ENCODE peak calls at places on chromosomes 1 and 21, in five cellular contexts. V, P, M, Y and O are unnamed samples.
A peak's percentile ranks its signal among the peaks of the same experiment; 100 is the strongest.

GRCh38 chr1:170885551-170885950 is 49.8 kb upstream of the MROH9 start:
- DNase-seq in V (no peak), P (no peak), M (no peak), Y (peak; percentile 46), O (no peak)

GRCh38 chr1:176102700-176103244 is 104.3 kb downstream of the COP1 start:
- DNase-seq in V (no peak), P (no peak), M (peak; percentile 64), Y (no peak), O (no peak)

GRCh38 chr1:58885998-58886397 is 102.2 kb upstream of the JUN start:
- DNase-seq in V (no peak), P (no peak), M (no peak), Y (no peak), O (no peak)

GRCh38 chr1:16163882-16164820 is 8.3 kb upstream of the EPHA2 start:
- DNase-seq in V (no peak), P (no peak), M (peak; percentile 100), Y (no peak), O (no peak)

GRCh38 chr1:227883073-227883520 is 64.6 kb downstream of the WNT9A start:
- DNase-seq in V (no peak), P (no peak), M (no peak), Y (no peak), O (peak; percentile 24)

GRCh38 chr1:234168061-234168724 is 205.1 kb upstream of the COA6 start:
- DNase-seq in V (no peak), P (no peak), M (no peak), Y (no peak), O (no peak)

GRCh38 chr21:16775056-16775455 is 737.8 kb upstream of the CXADR start:
- DNase-seq in V (no peak), P (no peak), M (no peak), Y (no peak), O (peak; percentile 27)

GRCh38 chr1:97680894-97681293 is 239.9 kb downstream of the DPYD start:
- DNase-seq in V (no peak), P (no peak), M (peak; percentile 5), Y (no peak), O (no peak)

GRCh38 chr1:26705788-26706237 is 10.0 kb downstream of the ARID1A start:
- DNase-seq in V (no peak), P (no peak), M (peak; percentile 92), Y (peak; percentile 63), O (no peak)

GRCh38 chr1:15039017-15039648 is 114.4 kb upstream of the TMEM51 start:
- DNase-seq in V (no peak), P (no peak), M (no peak), Y (no peak), O (no peak)

GRCh38 chr21:42295845-42296244 is 19.4 kb downstream of the TFF3 start:
- DNase-seq in V (no peak), P (no peak), M (no peak), Y (no peak), O (no peak)

DNA sequence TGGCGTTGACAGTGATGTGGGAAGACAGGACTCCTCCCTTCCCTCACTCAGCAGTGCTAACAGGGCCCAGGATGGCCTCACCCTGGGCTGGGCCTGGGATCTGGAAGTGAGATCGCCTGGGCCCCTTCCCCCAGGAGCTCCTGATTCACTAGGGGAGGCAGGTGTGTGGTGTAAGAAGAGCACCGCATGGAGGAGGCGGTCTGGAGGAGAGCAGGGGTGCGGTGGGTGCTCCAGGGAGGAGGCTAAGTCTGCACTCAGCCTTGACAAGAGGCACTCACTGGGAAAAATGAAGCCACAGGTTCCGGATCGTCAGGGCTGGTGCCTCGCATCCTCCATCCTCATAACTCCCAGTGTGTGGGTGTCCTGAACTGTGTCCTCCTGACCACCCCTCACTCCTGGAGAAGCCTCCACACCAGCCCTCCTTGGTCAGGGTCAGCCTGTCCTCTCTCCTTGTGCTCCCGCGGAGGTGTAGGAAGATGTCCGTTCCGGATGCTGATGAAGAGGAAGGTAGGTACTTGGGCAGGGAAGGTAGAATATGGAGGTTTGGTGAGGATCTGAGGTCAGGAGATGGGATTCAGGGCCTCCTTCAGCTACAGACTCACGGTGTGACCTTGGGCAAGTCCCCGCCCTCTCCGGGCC is 142.1 kb upstream of the WNT4 start:
- DNase-seq in V (no peak), P (no peak), M (no peak), Y (no peak), O (no peak)
- H3K4me1 ChIP-seq in V (no peaks in the 10 kb centered on the region), P (no peaks in the 10 kb centered on the region), M (no peaks in the 10 kb centered on the region), Y (peaks cover 28% of the 10 kb centered on the region), O (no peaks in the 10 kb centered on the region)

GRCh38 chr1:43367026-43367903 is 546 bp downstream of the ELOVL1 start:
- DNase-seq in V (no peak), P (no peak), M (no peak), Y (peak; percentile 16), O (no peak)
- H3K14ac ChIP-seq in V (no peak overlapping the region), P (peak overlapping the region; percentile 90), M (peak overlapping the region; percentile 99), Y (peak overlapping the region; percentile 95), O (peak overlapping the region; percentile 53)

GRCh38 chr1:54345116-54345515 is 61.1 kb downstream of the SSBP3 start:
- DNase-seq in V (no peak), P (no peak), M (no peak), Y (no peak), O (no peak)

GRCh38 chr1:54347261-54347954 is 58.8 kb downstream of the SSBP3 start:
- DNase-seq in V (no peak), P (no peak), M (no peak), Y (peak; percentile 61), O (no peak)

GRCh38 chr1:54348700-54349021 is 57.5 kb downstream of the SSBP3 start:
- DNase-seq in V (no peak), P (no peak), M (no peak), Y (no peak), O (no peak)

GRCh38 chr1:54350360-54350759 is 55.8 kb downstream of the SSBP3 start:
- DNase-seq in V (no peak), P (no peak), M (no peak), Y (no peak), O (no peak)

DNA sequence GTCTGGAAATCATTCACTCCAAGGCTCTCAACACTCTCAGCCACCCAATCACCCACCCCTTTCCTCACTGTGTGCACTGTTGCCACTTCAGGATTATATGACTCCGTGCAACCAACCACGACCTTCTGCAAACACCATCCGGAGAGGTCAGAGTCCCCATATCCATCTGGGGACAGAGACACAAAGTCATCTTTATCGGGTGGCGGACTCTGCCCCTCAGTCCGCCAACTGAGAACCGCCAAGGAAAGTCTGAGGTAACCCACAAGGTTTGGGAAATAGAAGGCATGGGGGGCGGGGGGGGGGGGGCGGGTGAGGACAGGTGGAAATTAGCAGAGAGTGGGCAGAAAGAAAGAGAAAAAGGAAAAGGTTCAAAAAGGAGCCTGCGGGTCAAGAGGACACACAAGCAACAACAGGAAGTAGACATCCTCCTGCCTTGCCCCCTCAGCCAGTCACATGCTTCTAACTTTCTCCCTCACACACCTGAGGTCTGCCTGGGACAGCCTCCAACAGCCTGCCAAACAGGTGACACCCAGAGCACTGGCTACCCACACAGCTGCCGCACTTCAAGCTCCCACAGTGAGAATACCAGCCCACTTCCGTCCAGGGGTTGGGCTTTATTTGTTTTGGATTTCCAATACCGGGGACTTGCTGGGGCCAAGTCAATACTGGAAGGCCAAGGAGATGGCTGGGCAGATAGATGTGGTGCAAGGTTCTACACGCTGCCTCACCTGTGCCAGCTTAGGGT is 58.1 kb downstream of the SSBP3 start:
- DNase-seq in V (no peak), P (no peak), M (no peak), Y (no peak), O (no peak)
- H3K79me1 ChIP-seq in V (peaks cover 28% of the 10 kb centered on the region), P (peaks cover 4% of the 10 kb centered on the region), M (peaks cover 91% of the 10 kb centered on the region), Y (no peaks in the 10 kb centered on the region), O (peaks cover 15% of the 10 kb centered on the region)

GRCh38 chr1:12206238-12206637 is 23.6 kb upstream of the VPS13D start:
- DNase-seq in V (no peak), P (no peak), M (no peak), Y (no peak), O (no peak)
- H3K4me1 ChIP-seq in V (peaks cover 4% of the 10 kb centered on the region), P (peaks cover 11% of the 10 kb centered on the region), M (no peaks in the 10 kb centered on the region), Y (no peaks in the 10 kb centered on the region), O (no peaks in the 10 kb centered on the region)

GRCh38 chr1:202807367-202807925 is 775 bp downstream of the KDM5B start:
- DNase-seq in V (no peak), P (no peak), M (peak; percentile 34), Y (no peak), O (no peak)
- H3K14ac ChIP-seq in V (no peak overlapping the region), P (peak overlapping the region; percentile 92), M (no peak overlapping the region), Y (peak overlapping the region; percentile 97), O (peak overlapping the region; percentile 85)

GRCh38 chr1:161171191-161171590 is 5.0 kb downstream of the PPOX start:
- DNase-seq in V (no peak), P (no peak), M (no peak), Y (no peak), O (no peak)
- H3K79me1 ChIP-seq in V (peaks cover 4% of the 10 kb centered on the region), P (peaks cover 2% of the 10 kb centered on the region), M (peaks cover 37% of the 10 kb centered on the region), Y (no peaks in the 10 kb centered on the region), O (no peaks in the 10 kb centered on the region)

GRCh38 chr1:167482184-167482583 is 36.1 kb downstream of the CD247 start:
- DNase-seq in V (no peak), P (no peak), M (no peak), Y (no peak), O (no peak)

GRCh38 chr1:167483790-167484189 is 34.5 kb downstream of the CD247 start:
- DNase-seq in V (no peak), P (no peak), M (no peak), Y (no peak), O (no peak)

GRCh38 chr1:167486090-167486824 is 32.1 kb downstream of the CD247 start:
- DNase-seq in V (no peak), P (no peak), M (no peak), Y (no peak), O (no peak)

GRCh38 chr1:167487614-167488013 is 30.7 kb downstream of the CD247 start:
- DNase-seq in V (no peak), P (no peak), M (no peak), Y (no peak), O (no peak)

DNA sequence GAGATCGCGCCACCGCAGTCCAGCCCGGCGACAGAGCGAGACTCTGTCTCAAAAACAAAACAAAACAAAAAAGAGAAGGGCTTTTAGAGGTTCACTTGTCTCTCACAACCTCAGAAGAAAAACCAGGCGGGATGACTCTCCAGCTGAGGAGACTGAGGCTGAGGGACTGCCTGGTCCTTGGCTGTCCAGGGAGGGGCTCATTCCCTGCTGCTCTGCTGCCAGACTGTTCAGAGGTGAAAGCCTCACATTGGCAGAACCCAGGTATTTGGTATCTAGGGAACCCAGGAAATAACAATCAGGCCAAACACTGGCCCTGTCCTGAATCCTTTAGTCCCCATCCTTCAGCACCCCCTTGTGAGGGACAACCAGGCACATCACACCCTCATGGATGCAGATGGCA is 33.6 kb downstream of the CD247 start:
- DNase-seq in V (no peak), P (no peak), M (no peak), Y (no peak), O (no peak)
- H3K4me1 ChIP-seq in V (peaks cover 8% of the 10 kb centered on the region), P (peaks cover 22% of the 10 kb centered on the region), M (no peaks in the 10 kb centered on the region), Y (peaks cover 7% of the 10 kb centered on the region), O (no peaks in the 10 kb centered on the region)